ENCODE peak calls at places on chromosome 21, in ten cellular contexts. A is neuronal stem cell, Y is EL, I is amygdala, N is fibroblast of mammary gland, C is KBM-7, H is cardiac muscle cell, T is AG08396, E is smooth muscle cell of the brain vasculature, S is GM03348. R is an unnamed sample.

GRCh38 chr21:40923914-40924313 is 77.0 kb upstream of the DSCAM start:
- DNase-seq in N (no peak), T (no peak), E (no peak), H (no peak), S (no peak), I (no peak), A (no peak), Y (no peak), C (no peak), R (no peak)

GRCh38 chr21:44011123-44011773 is 861 bp upstream of the TRAPPC10 start:
- DNase-seq in E (no peak), A (no peak), N (no peak), T (no peak), Y (no peak), I (no peak), C (no peak), S (no peak), H (no peak), R (peak)

GRCh38 chr21:41953831-41954653 is at the start of gene C2CD2:
- DNase-seq in A (peak), T (peak), I (no peak), E (no peak), C (peak), N (peak), H (peak), S (peak), Y (peak), R (no peak)

GRCh38 chr21:41816583-41817165 is 49.8 kb upstream of the RIPK4 start:
- DNase-seq in T (peak), H (peak), N (peak), A (peak), S (peak), C (peak), I (peak), Y (peak), E (peak), R (peak)

GRCh38 chr21:25240974-25241373 is 366.3 kb downstream of the MRPL39 start:
- DNase-seq in Y (no peak), A (no peak), C (no peak), T (no peak), N (no peak), S (no peak), E (no peak), I (no peak), H (no peak), R (no peak)

GRCh38 chr21:38766987-38767722 is 38.6 kb upstream of the ETS2 start:
- DNase-seq in S (no peak), A (no peak), H (no peak), E (no peak), I (no peak), N (no peak), T (no peak), C (no peak), Y (no peak), R (peak)

GRCh38 chr21:15841856-15842564 is 112.2 kb downstream of the USP25 start:
- DNase-seq in E (no peak), Y (peak), I (no peak), A (no peak), N (peak), T (peak), S (peak), H (peak), C (no peak), R (no peak)

GRCh38 chr21:38352536-38353219 is 95.9 kb downstream of the KCNJ15 start:
- DNase-seq in E (peak), S (peak), H (peak), C (peak), Y (peak), N (peak), I (no peak), T (peak), A (peak), R (peak)

GRCh38 chr21:36850372-36850771 is 116.1 kb downstream of the HLCS start:
- DNase-seq in C (no peak), Y (no peak), N (no peak), E (no peak), H (no peak), A (no peak), S (no peak), I (no peak), T (no peak), R (no peak)

R was measured in T follicular helper cell.